ENCODE peak calls at places on chromosomes 12 and 14, in four cellular contexts. P, D, Z and U are unnamed samples.

GRCh38 chr12:49219417-49220026 is 30.6 kb upstream of the TUBA1A start:
- DNase-seq in P (no peak), D (no peak), Z (no peak), U (no peak)

GRCh38 chr12:11812558-11813421 is 163.3 kb downstream of the ETV6 start:
- DNase-seq in D (peak; percentile 65), Z (peak; percentile 36), P (no peak), U (peak; percentile 49)

GRCh38 chr14:101553393-101553792 is 7.9 kb upstream of the DIO3 start:
- DNase-seq in P (no peak), D (no peak), Z (no peak), U (no peak)

GRCh38 chr14:103562135-103562384 is 397 bp downstream of the BAG5 start:
- DNase-seq in P (no peak), Z (no peak), D (peak; percentile 69), U (no peak)

GRCh38 chr12:21773263-21773741 is 1.2 kb downstream of the KCNJ8 start:
- DNase-seq in P (no peak), Z (no peak), D (peak; percentile 61), U (no peak)

GRCh38 chr12:106248849-106249371 is 1.1 kb upstream of the CKAP4 start:
- DNase-seq in Z (no peak), D (no peak), P (no peak), U (no peak)

GRCh38 chr12:115541891-115542361 is 735.6 kb downstream of the MED13L start:
- DNase-seq in P (no peak), D (no peak), Z (no peak), U (no peak)

GRCh38 chr12:107229827-107230226 is 136.5 kb upstream of the CRY1 start:
- DNase-seq in Z (no peak), D (no peak), P (no peak), U (no peak)

GRCh38 chr12:110785240-110785639 is 42.5 kb upstream of the PPP1CC start:
- DNase-seq in P (no peak), Z (no peak), D (no peak), U (no peak)

GRCh38 chr14:55671641-55672040 is 91.6 kb downstream of the KTN1 start:
- DNase-seq in P (no peak), D (no peak), Z (no peak), U (no peak)

GRCh38 chr12:8912910-8913309 is 1.4 kb upstream of the PHC1 start:
- DNase-seq in Z (no peak), D (no peak), P (no peak), U (no peak)

GRCh38 chr14:85093631-85094330 is 436.2 kb upstream of the FLRT2 start:
- DNase-seq in D (no peak), P (no peak), Z (no peak), U (no peak)

GRCh38 chr12:89414322-89414721 is 62.0 kb upstream of the DUSP6 start:
- DNase-seq in D (no peak), Z (no peak), P (no peak), U (no peak)

GRCh38 chr12:113096675-113097461 is 38.7 kb downstream of the RASAL1 start:
- DNase-seq in Z (no peak), P (no peak), D (no peak), U (no peak)

GRCh38 chr12:6082613-6083012 is 41.9 kb downstream of the VWF start:
- DNase-seq in D (no peak), P (no peak), Z (no peak), U (no peak)

GRCh38 chr12:96195845-96196451 is 1.8 kb downstream of the ELK3 start:
- DNase-seq in P (no peak), Z (no peak), D (no peak), U (no peak)

GRCh38 chr14:77376380-77376770 is 519 bp downstream of the TMED8 start:
- DNase-seq in D (peak; percentile 8), P (peak; percentile 5), Z (peak; percentile 55), U (peak; percentile 54)

GRCh38 chr12:50507474-50507838 is 2.7 kb downstream of the DIP2B start:
- DNase-seq in D (no peak), P (no peak), Z (no peak), U (no peak)

GRCh38 chr14:71555654-71556559 is 376.3 kb upstream of the RGS6 start:
- DNase-seq in P (peak; percentile 29), D (no peak), Z (no peak), U (no peak)

GRCh38 chr14:68608235-68608962 is 184.5 kb downstream of the ZFP36L1 start:
- DNase-seq in P (no peak), Z (no peak), D (peak; percentile 60), U (no peak)

GRCh38 chr14:31216359-31216758 is 8.8 kb upstream of the HECTD1 start:
- DNase-seq in P (no peak), Z (no peak), D (no peak), U (no peak)

GRCh38 chr12:64696065-64696741 is 63.0 kb downstream of the GNS start:
- DNase-seq in Z (no peak), P (no peak), D (no peak), U (no peak)